ENCODE peak calls at places on chromosomes 3 and 15, in six cellular contexts. W is AG08396, A is NCI-H526 treated with DMSO at 0.1 percent for 48 hours, J is NCI-H1417, E is HT1080, L is choroid plexus epithelial cell. N is an unnamed sample.

GRCh38 chr3:43345877-43346276 is 59.5 kb downstream of the SNRK start:
- DNase-seq in W (peak), A (no peak), J (no peak), E (peak), L (peak), N (no peak)

GRCh38 chr3:128878556-128879124 is 780 bp upstream of the ACAD9 start:
- DNase-seq in W (peak), A (peak), J (no peak), E (peak), L (peak), N (peak)

GRCh38 chr3:19765954-19766353 is 168.1 kb downstream of the EFHB start:
- DNase-seq in W (no peak), A (no peak), J (no peak), E (no peak), L (no peak), N (no peak)

GRCh38 chr15:62847900-62848489 is 194.6 kb upstream of the TPM1 start:
- DNase-seq in W (peak), A (peak), J (peak), E (peak), L (peak), N (no peak)

GRCh38 chr3:73094127-73094526 is 32.7 kb downstream of the EBLN2 start:
- DNase-seq in W (no peak), A (peak), J (no peak), E (peak), L (no peak), N (peak)

GRCh38 chr3:14418670-14419250 is 16.4 kb downstream of the SLC6A6 start:
- DNase-seq in W (no peak), A (peak), J (no peak), E (no peak), L (no peak), N (no peak)

GRCh38 chr3:142279965-142280590 is 54.7 kb upstream of the GK5 start:
- DNase-seq in W (peak), A (peak), J (peak), E (peak), L (peak), N (peak)

GRCh38 chr3:187186801-187187421 is 10.4 kb upstream of the RTP1 start:
- DNase-seq in W (peak), A (no peak), J (no peak), E (peak), L (peak), N (no peak)

GRCh38 chr3:78988324-78988723 is 779.5 kb downstream of the ROBO1 start:
- DNase-seq in W (no peak), A (no peak), J (peak), E (no peak), L (peak), N (no peak)

GRCh38 chr3:156483426-156483825 is 71.5 kb downstream of the SSR3 start:
- DNase-seq in W (peak), A (no peak), J (no peak), E (peak), L (peak), N (peak)

GRCh38 chr3:106332884-106333283 is 464.1 kb upstream of the CBLB start:
- DNase-seq in W (no peak), A (no peak), J (no peak), E (peak), L (no peak), N (no peak)

GRCh38 chr3:49616491-49616941 is 57.6 kb upstream of the APEH start:
- DNase-seq in W (peak), A (no peak), J (no peak), E (peak), L (peak), N (no peak)

GRCh38 chr3:36954452-36955134 is 9.7 kb upstream of the TRANK1 start:
- DNase-seq in W (no peak), A (no peak), J (no peak), E (no peak), L (no peak), N (no peak)

GRCh38 chr15:58513681-58514336 is 82.0 kb downstream of the LIPC start:
- DNase-seq in W (no peak), A (no peak), J (peak), E (no peak), L (no peak), N (no peak)

GRCh38 chr15:57460208-57460816 is 84.0 kb downstream of the CGNL1 start:
- DNase-seq in W (no peak), A (no peak), J (peak), E (no peak), L (no peak), N (no peak)

GRCh38 chr3:45104715-45105711 is 41.2 kb downstream of the CDCP1 start:
- DNase-seq in W (peak), A (no peak), J (peak), E (peak), L (peak), N (peak)

GRCh38 chr15:59400103-59400813 is 27.6 kb upstream of the MYO1E start:
- DNase-seq in W (no peak), A (no peak), J (no peak), E (no peak), L (no peak), N (no peak)

GRCh38 chr15:68028808-68029207 is 25.3 kb upstream of the PIAS1 start:
- DNase-seq in W (no peak), A (no peak), J (no peak), E (no peak), L (no peak), N (no peak)

GRCh38 chr15:89003865-89004725 is 84.2 kb upstream of the ABHD2 start:
- DNase-seq in W (peak), A (no peak), J (no peak), E (peak), L (peak), N (no peak)

GRCh38 chr3:5136619-5137429 is 14.7 kb downstream of the ARL8B start:
- DNase-seq in W (no peak), A (peak), J (no peak), E (peak), L (peak), N (no peak)

GRCh38 chr15:68849477-68849876 is 28.8 kb upstream of the ANP32A start:
- DNase-seq in W (no peak), A (no peak), J (no peak), E (no peak), L (no peak), N (no peak)

GRCh38 chr3:69199942-69200341 is 77.5 kb upstream of the LMOD3 start:
- DNase-seq in W (no peak), A (no peak), J (no peak), E (no peak), L (peak), N (no peak)

GRCh38 chr3:186160691-186161243 is 51.9 kb upstream of the ETV5 start:
- DNase-seq in W (no peak), A (no peak), J (no peak), E (no peak), L (no peak), N (no peak)

GRCh38 chr3:110234831-110235230 is 836.8 kb upstream of the NECTIN3 start:
- DNase-seq in W (no peak), A (no peak), J (no peak), E (no peak), L (peak), N (no peak)

GRCh38 chr15:47466357-47466756 is 250.9 kb upstream of the SEMA6D start:
- DNase-seq in W (peak), A (no peak), J (peak), E (peak), L (peak), N (no peak)

GRCh38 chr3:171183042-171183441 is 156.5 kb upstream of the SLC2A2 start:
- DNase-seq in W (no peak), A (no peak), J (peak), E (no peak), L (peak), N (no peak)

GRCh38 chr3:161153480-161153879 is 48.3 kb upstream of the B3GALNT1 start:
- DNase-seq in W (no peak), A (no peak), J (peak), E (no peak), L (no peak), N (no peak)

GRCh38 chr3:109396811-109397210 is 59.5 kb upstream of the DPPA4 start:
- DNase-seq in W (peak), A (no peak), J (no peak), E (no peak), L (peak), N (no peak)

GRCh38 chr3:14224895-14225294 is 46.3 kb downstream of the LSM3 start:
- DNase-seq in W (no peak), A (no peak), J (no peak), E (peak), L (peak), N (no peak)

GRCh38 chr3:13039286-13039896 is 33.8 kb downstream of the IQSEC1 start:
- DNase-seq in W (no peak), A (no peak), J (peak), E (no peak), L (no peak), N (no peak)